ENCODE peak calls at places on chromosomes 4 and X, in eight cellular contexts. F is thyroid gland; M is tibial nerve; V is CD8-positive, alpha-beta memory T cell; L is uterus; Q is testis; D is mesenchymal stem cell; H is heart left ventricle. Y is an unnamed sample.

GRCh38 chrX:107450823-107451509 is 1.5 kb downstream of the FRMPD3 start:
- DNase-seq in V (peak), Q (no peak), M (no peak), F (peak), L (no peak), D (no peak), H (no peak), Y (peak)

GRCh38 chr4:140659935-140660710 is 91.4 kb upstream of the UCP1 start:
- DNase-seq in Q (no peak), M (no peak), F (no peak), V (no peak), L (no peak), D (peak), H (no peak), Y (no peak)

GRCh38 chrX:36609653-36610585 is 398.2 kb upstream of the FAM47C start:
- DNase-seq in L (no peak), Q (no peak), V (no peak), F (no peak), H (no peak), M (no peak), D (no peak), Y (no peak)

GRCh38 chrX:122582280-122582679 is 601.8 kb upstream of the GRIA3 start:
- DNase-seq in L (no peak), F (no peak), D (no peak), M (no peak), H (no peak), Q (no peak), V (no peak), Y (no peak)

GRCh38 chr4:38822748-38823303 is 18.2 kb upstream of the TLR1 start:
- DNase-seq in L (no peak), M (no peak), H (no peak), F (no peak), V (no peak), Q (no peak), D (no peak), Y (no peak)

GRCh38 chr4:64781737-64782326 is 372.6 kb upstream of the TECRL start:
- DNase-seq in F (no peak), L (no peak), V (no peak), Q (no peak), D (peak), H (no peak), M (no peak), Y (peak)

GRCh38 chrX:120302434-120302833 is 8.8 kb downstream of the TMEM255A start:
- DNase-seq in V (peak), H (no peak), Q (no peak), M (no peak), F (peak), L (no peak), D (no peak), Y (peak)

GRCh38 chr4:181647396-181648107 is 595.6 kb upstream of the TENM3 start:
- DNase-seq in V (no peak), D (no peak), L (no peak), Q (no peak), F (no peak), H (no peak), M (no peak), Y (no peak)

GRCh38 chr4:473575-474457 is 25.1 kb downstream of the ZNF721 start:
- DNase-seq in H (peak), Q (peak), M (peak), V (peak), L (peak), D (peak), F (peak), Y (peak)
- H3K4me3 ChIP-seq in H (peak), Q (peak), M (peak), V (peak), L (peak), D (peak), F (peak), Y (peak)

GRCh38 chr4:110049951-110050925 is 137.6 kb downstream of the EGF start:
- DNase-seq in L (peak), D (peak), H (peak), V (peak), M (peak), F (peak), Q (peak), Y (peak)
- H3K27ac ChIP-seq in L (no peak), D (no peak), H (no peak), V (no peak), M (no peak), F (no peak), Q (no peak), Y (no peak)

GRCh38 chrX:71215335-71215912 is 7.6 kb upstream of the GJB1 start:
- DNase-seq in V (no peak), L (no peak), H (no peak), F (peak), Q (no peak), M (no peak), D (no peak), Y (no peak)

GRCh38 chrX:71214152-71214551 is 8.9 kb upstream of the GJB1 start:
- DNase-seq in L (no peak), H (no peak), D (no peak), M (no peak), Q (no peak), V (no peak), F (no peak), Y (no peak)

GRCh38 chrX:71216446-71216845 is 6.6 kb upstream of the GJB1 start:
- DNase-seq in H (no peak), F (peak), M (no peak), Q (no peak), L (no peak), D (no peak), V (no peak), Y (peak)

GRCh38 chrX:71212536-71212935 is 10.5 kb upstream of the GJB1 start:
- DNase-seq in D (no peak), F (no peak), L (no peak), V (no peak), M (no peak), H (no peak), Q (no peak), Y (no peak)

DNA sequence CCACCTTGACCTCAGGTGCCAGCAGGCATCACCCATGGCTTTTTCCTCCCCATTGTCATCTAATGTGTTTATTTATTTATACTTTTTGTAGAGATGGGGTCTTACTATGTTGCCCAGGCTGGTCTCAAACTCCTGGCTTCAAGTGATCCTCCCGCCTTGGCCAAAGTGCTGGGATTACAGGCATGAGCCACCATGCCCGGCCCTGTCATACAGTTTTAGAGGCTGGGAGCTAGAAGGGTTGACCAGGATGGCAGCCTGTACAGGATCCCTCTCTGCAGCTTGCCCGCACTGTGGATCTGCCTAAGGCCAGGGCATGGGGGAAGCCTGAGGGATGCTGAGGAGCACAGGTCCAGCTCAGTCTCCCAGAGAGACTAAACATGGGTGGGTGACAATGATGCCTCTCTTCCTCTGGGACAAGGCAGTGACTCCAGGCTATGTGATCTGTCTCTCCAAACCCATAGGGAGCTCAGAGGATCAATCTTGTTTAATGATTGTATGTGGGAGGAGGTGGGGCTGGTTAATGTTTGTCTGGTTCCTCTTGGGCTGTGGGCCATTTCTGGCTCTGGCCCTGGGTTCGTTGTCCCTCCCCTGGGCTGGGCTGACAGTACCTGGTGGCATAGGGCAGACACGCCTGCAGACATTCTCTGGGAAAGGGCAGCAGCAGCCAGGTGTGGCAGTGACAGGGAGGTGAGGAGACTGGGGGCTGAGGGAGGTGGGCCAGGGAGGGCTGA is 8.3 kb upstream of the GJB1 start:
- DNase-seq in M (no peak), D (no peak), L (no peak), V (no peak), Q (no peak), H (no peak), F (peak), Y (no peak)
- H3K4me3 ChIP-seq in M (no peak), D (no peak), L (no peak), V (no peak), Q (no peak), H (no peak), F (no peak), Y (no peak)

GRCh38 chr4:2861631-2862436 is 18.2 kb downstream of the ADD1 start:
- DNase-seq in F (no peak), D (peak), Q (no peak), V (no peak), L (no peak), H (no peak), M (no peak), Y (no peak)

GRCh38 chr4:2866160-2866861 is 22.7 kb downstream of the ADD1 start:
- DNase-seq in F (no peak), V (no peak), Q (no peak), M (no peak), L (no peak), H (no peak), D (no peak), Y (no peak)

GRCh38 chr4:2865381-2865780 is 21.7 kb downstream of the ADD1 start:
- DNase-seq in Q (no peak), D (no peak), H (no peak), F (no peak), L (no peak), V (no peak), M (no peak), Y (no peak)

GRCh38 chr4:2862528-2862927 is 18.9 kb downstream of the ADD1 start:
- DNase-seq in Q (no peak), H (no peak), V (no peak), L (no peak), D (peak), M (no peak), F (no peak), Y (no peak)

DNA sequence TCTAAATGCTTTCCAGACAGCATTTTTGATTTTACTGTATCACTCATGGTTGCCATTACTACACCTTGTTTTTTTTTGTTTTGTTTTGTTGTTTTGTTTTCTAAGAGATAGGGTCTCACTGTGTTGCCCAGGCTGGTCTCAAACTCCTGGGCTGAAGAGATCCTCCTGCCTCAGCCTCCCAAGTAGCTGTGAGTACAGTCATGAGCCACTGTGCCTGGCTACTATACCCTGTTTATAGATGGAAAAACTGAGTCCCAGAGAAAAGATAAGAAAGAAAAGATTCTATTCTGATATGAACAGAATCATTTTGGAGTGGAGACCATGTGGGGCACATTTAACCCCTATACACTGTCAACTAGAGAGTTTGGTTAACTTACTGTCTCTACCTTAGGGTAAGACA is 20.0 kb downstream of the ADD1 start:
- DNase-seq in V (no peak), F (no peak), Q (no peak), L (no peak), M (no peak), H (no peak), D (no peak), Y (no peak)
- H3K27ac ChIP-seq in V (no peak), F (no peak), Q (peak), L (no peak), M (peak), H (no peak), D (no peak), Y (no peak)

DNA sequence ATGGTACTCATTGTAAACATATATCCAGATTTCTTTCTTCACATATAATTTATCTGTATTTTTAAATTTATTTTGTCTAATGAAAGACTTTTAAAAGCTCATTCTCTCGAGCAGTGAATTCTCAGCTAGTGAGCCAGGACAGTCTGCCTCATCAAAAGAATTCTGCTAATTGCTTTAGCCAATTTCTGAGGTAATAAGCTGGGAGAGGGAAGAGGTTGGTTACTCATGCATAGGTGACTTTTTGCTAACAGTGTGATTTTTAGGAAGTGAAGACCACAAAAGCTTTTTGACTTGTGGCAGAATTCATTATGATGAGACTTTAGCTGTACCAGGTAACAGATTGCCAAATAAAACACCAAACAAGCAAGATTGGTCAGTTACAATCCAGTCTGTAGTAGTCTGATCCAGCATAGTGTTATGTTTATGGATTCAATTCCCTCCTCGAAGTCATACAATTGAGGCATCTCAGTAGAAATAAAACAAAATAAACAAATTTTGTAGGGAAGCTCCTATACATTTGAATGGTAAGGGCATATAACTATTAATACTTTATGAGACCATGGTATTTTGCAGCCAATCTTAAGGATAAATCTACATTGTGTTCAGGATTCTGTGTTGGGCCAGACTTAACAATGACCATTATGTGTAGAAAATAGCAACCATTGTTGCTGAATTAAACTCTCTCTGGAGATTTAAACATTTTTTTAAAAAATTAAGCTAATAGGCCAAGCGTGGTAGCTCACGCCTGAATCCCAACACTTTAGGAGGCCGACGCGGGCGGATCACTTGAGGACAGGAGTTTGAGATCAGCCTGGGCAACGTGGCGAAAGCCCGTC is 21.3 kb downstream of the PLS3 start:
- DNase-seq in D (no peak), M (no peak), H (no peak), Q (no peak), L (no peak), F (no peak), V (no peak), Y (no peak)
- H3K4me3 ChIP-seq in D (no peak), M (peak), H (no peak), Q (no peak), L (no peak), F (no peak), V (no peak), Y (no peak)

DNA sequence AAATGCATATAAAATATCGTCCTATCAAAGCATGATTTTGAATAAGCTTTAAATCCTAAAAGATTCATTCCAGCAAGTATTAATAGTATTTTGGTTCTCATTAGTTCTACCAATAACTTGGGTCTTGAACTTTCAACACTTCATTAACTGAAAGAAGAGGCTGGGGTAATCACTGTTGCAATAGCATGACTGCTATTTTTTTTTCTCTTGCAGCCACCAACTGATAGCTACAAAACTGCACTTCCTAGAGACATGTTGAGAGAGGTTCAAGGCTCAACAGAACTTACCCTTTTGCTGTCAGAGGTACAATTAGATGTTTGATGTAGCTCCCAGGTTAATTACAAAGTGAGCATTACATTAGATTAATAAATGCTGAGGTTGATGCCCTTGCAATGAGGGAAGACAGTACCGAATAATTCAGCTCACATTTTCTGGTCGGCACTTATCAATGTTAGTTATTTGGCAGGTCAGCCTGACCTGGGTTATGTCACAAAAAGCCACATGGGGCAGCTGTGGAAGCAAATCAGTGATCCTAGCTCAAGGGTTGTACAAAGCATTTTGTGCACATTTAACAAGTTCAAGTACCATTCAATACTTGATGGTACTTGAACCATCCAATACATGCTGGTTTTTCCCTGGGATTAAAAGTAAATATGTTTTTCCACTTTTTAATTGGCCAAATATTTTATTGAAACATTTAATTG is 29.9 kb upstream of the TET2 start:
- DNase-seq in H (no peak), M (no peak), L (no peak), D (no peak), F (peak), Q (no peak), V (no peak), Y (no peak)
- H3K27ac ChIP-seq in H (no peak), M (no peak), L (no peak), D (no peak), F (no peak), Q (no peak), V (no peak), Y (no peak)